ENCODE peak calls at places on chromosomes 13 and 19, in six cellular contexts. One of them, this sample, is unnamed.

GRCh38 chr13:79119578-79120107 is 286.4 kb downstream of the RBM26 start:
- DNase-seq in non-pigmented ciliary epithelial cell: no peak
- DNase-seq in HuH-7: no peak
- DNase-seq in GM03348: no peak
- DNase-seq in stimulated activated CD4-positive, alpha-beta T cell treated with anti-CD3 and anti-CD28 coated beads, Interleukin-4, amount 100 ng/mL, for 1 hour: no peak
- DNase-seq in glutamatergic neuron: no peak
- DNase-seq in this sample: no peak

GRCh38 chr13:30395192-30396158 is 26.8 kb upstream of the UBE2L5 start:
- DNase-seq in HuH-7: peak
- DNase-seq in GM03348: peak
- DNase-seq in stimulated activated CD4-positive, alpha-beta T cell treated with anti-CD3 and anti-CD28 coated beads, Interleukin-4, amount 100 ng/mL, for 1 hour: peak
- DNase-seq in glutamatergic neuron: peak
- DNase-seq in non-pigmented ciliary epithelial cell: peak
- DNase-seq in this sample: peak

GRCh38 chr19:1901940-1902404 is 3.2 kb upstream of the ADAT3 start:
- DNase-seq in non-pigmented ciliary epithelial cell: no peak
- DNase-seq in GM03348: no peak
- DNase-seq in stimulated activated CD4-positive, alpha-beta T cell treated with anti-CD3 and anti-CD28 coated beads, Interleukin-4, amount 100 ng/mL, for 1 hour: no peak
- DNase-seq in HuH-7: no peak
- DNase-seq in glutamatergic neuron: no peak
- DNase-seq in this sample: no peak

GRCh38 chr13:99314640-99315176 is 7.5 kb upstream of the GPR183 start:
- DNase-seq in stimulated activated CD4-positive, alpha-beta T cell treated with anti-CD3 and anti-CD28 coated beads, Interleukin-4, amount 100 ng/mL, for 1 hour: peak
- DNase-seq in non-pigmented ciliary epithelial cell: no peak
- DNase-seq in glutamatergic neuron: no peak
- DNase-seq in HuH-7: no peak
- DNase-seq in GM03348: no peak
- DNase-seq in this sample: peak

GRCh38 chr13:110506396-110506795 is 55.1 kb downstream of the RAB20 start:
- DNase-seq in stimulated activated CD4-positive, alpha-beta T cell treated with anti-CD3 and anti-CD28 coated beads, Interleukin-4, amount 100 ng/mL, for 1 hour: no peak
- DNase-seq in non-pigmented ciliary epithelial cell: no peak
- DNase-seq in HuH-7: no peak
- DNase-seq in GM03348: no peak
- DNase-seq in glutamatergic neuron: no peak
- DNase-seq in this sample: peak

GRCh38 chr19:53670345-53670744 is 38.5 kb downstream of the DPRX start:
- DNase-seq in stimulated activated CD4-positive, alpha-beta T cell treated with anti-CD3 and anti-CD28 coated beads, Interleukin-4, amount 100 ng/mL, for 1 hour: no peak
- DNase-seq in GM03348: no peak
- DNase-seq in non-pigmented ciliary epithelial cell: no peak
- DNase-seq in glutamatergic neuron: no peak
- DNase-seq in HuH-7: no peak
- DNase-seq in this sample: no peak

GRCh38 chr19:46602392-46603194 is 1.5 kb downstream of the CALM3 start:
- DNase-seq in non-pigmented ciliary epithelial cell: no peak
- DNase-seq in GM03348: peak
- DNase-seq in HuH-7: no peak
- DNase-seq in glutamatergic neuron: no peak
- DNase-seq in stimulated activated CD4-positive, alpha-beta T cell treated with anti-CD3 and anti-CD28 coated beads, Interleukin-4, amount 100 ng/mL, for 1 hour: peak
- DNase-seq in this sample: no peak

GRCh38 chr19:6227156-6227940 is 52.4 kb downstream of the MLLT1 start:
- DNase-seq in HuH-7: no peak
- DNase-seq in non-pigmented ciliary epithelial cell: no peak
- DNase-seq in GM03348: no peak
- DNase-seq in glutamatergic neuron: no peak
- DNase-seq in stimulated activated CD4-positive, alpha-beta T cell treated with anti-CD3 and anti-CD28 coated beads, Interleukin-4, amount 100 ng/mL, for 1 hour: no peak
- DNase-seq in this sample: no peak

GRCh38 chr13:25928941-25929505 is 122.8 kb downstream of the SHISA2 start:
- DNase-seq in glutamatergic neuron: no peak
- DNase-seq in GM03348: no peak
- DNase-seq in non-pigmented ciliary epithelial cell: no peak
- DNase-seq in stimulated activated CD4-positive, alpha-beta T cell treated with anti-CD3 and anti-CD28 coated beads, Interleukin-4, amount 100 ng/mL, for 1 hour: no peak
- DNase-seq in HuH-7: no peak
- DNase-seq in this sample: no peak

GRCh38 chr19:53013621-53014020 is at the start of gene ERVV-1:
- DNase-seq in stimulated activated CD4-positive, alpha-beta T cell treated with anti-CD3 and anti-CD28 coated beads, Interleukin-4, amount 100 ng/mL, for 1 hour: no peak
- DNase-seq in glutamatergic neuron: no peak
- DNase-seq in non-pigmented ciliary epithelial cell: no peak
- DNase-seq in GM03348: no peak
- DNase-seq in HuH-7: no peak
- DNase-seq in this sample: no peak

GRCh38 chr13:20702945-20703784 is at the start of gene IL17D:
- DNase-seq in glutamatergic neuron: peak
- DNase-seq in HuH-7: peak
- DNase-seq in stimulated activated CD4-positive, alpha-beta T cell treated with anti-CD3 and anti-CD28 coated beads, Interleukin-4, amount 100 ng/mL, for 1 hour: peak
- DNase-seq in non-pigmented ciliary epithelial cell: no peak
- DNase-seq in GM03348: peak
- DNase-seq in this sample: peak

GRCh38 chr13:109704771-109705628 is 81.4 kb downstream of the IRS2 start:
- DNase-seq in GM03348: no peak
- DNase-seq in HuH-7: no peak
- DNase-seq in glutamatergic neuron: no peak
- DNase-seq in non-pigmented ciliary epithelial cell: no peak
- DNase-seq in stimulated activated CD4-positive, alpha-beta T cell treated with anti-CD3 and anti-CD28 coated beads, Interleukin-4, amount 100 ng/mL, for 1 hour: no peak
- DNase-seq in this sample: no peak

GRCh38 chr19:47341734-47342133 is 7.4 kb upstream of the DHX34 start:
- DNase-seq in glutamatergic neuron: no peak
- DNase-seq in HuH-7: no peak
- DNase-seq in GM03348: no peak
- DNase-seq in non-pigmented ciliary epithelial cell: no peak
- DNase-seq in stimulated activated CD4-positive, alpha-beta T cell treated with anti-CD3 and anti-CD28 coated beads, Interleukin-4, amount 100 ng/mL, for 1 hour: no peak
- DNase-seq in this sample: no peak

GRCh38 chr13:70613295-70613694 is 505.0 kb upstream of the KLHL1 start:
- DNase-seq in GM03348: no peak
- DNase-seq in HuH-7: peak
- DNase-seq in non-pigmented ciliary epithelial cell: no peak
- DNase-seq in stimulated activated CD4-positive, alpha-beta T cell treated with anti-CD3 and anti-CD28 coated beads, Interleukin-4, amount 100 ng/mL, for 1 hour: no peak
- DNase-seq in glutamatergic neuron: no peak
- DNase-seq in this sample: peak

GRCh38 chr13:62205273-62205672 is 789.6 kb upstream of the PCDH20 start:
- DNase-seq in stimulated activated CD4-positive, alpha-beta T cell treated with anti-CD3 and anti-CD28 coated beads, Interleukin-4, amount 100 ng/mL, for 1 hour: no peak
- DNase-seq in GM03348: no peak
- DNase-seq in non-pigmented ciliary epithelial cell: no peak
- DNase-seq in HuH-7: no peak
- DNase-seq in glutamatergic neuron: no peak
- DNase-seq in this sample: no peak

GRCh38 chr19:14433454-14434156 is 499 bp downstream of the PKN1 start:
- DNase-seq in non-pigmented ciliary epithelial cell: no peak
- DNase-seq in HuH-7: no peak
- DNase-seq in glutamatergic neuron: no peak
- DNase-seq in GM03348: peak
- DNase-seq in stimulated activated CD4-positive, alpha-beta T cell treated with anti-CD3 and anti-CD28 coated beads, Interleukin-4, amount 100 ng/mL, for 1 hour: peak
- DNase-seq in this sample: peak

GRCh38 chr19:2053601-2054389 is 2.8 kb upstream of the MKNK2 start:
- DNase-seq in stimulated activated CD4-positive, alpha-beta T cell treated with anti-CD3 and anti-CD28 coated beads, Interleukin-4, amount 100 ng/mL, for 1 hour: no peak
- DNase-seq in non-pigmented ciliary epithelial cell: no peak
- DNase-seq in GM03348: no peak
- DNase-seq in glutamatergic neuron: no peak
- DNase-seq in HuH-7: no peak
- DNase-seq in this sample: no peak

GRCh38 chr19:48396010-48396870 is 2.8 kb downstream of the GRIN2D start:
- DNase-seq in glutamatergic neuron: peak
- DNase-seq in non-pigmented ciliary epithelial cell: no peak
- DNase-seq in stimulated activated CD4-positive, alpha-beta T cell treated with anti-CD3 and anti-CD28 coated beads, Interleukin-4, amount 100 ng/mL, for 1 hour: no peak
- DNase-seq in GM03348: no peak
- DNase-seq in HuH-7: no peak
- DNase-seq in this sample: no peak

GRCh38 chr13:55816976-55817601 is 1323.6 kb upstream of the PRR20A start:
- DNase-seq in stimulated activated CD4-positive, alpha-beta T cell treated with anti-CD3 and anti-CD28 coated beads, Interleukin-4, amount 100 ng/mL, for 1 hour: no peak
- DNase-seq in HuH-7: no peak
- DNase-seq in non-pigmented ciliary epithelial cell: no peak
- DNase-seq in GM03348: no peak
- DNase-seq in glutamatergic neuron: no peak
- DNase-seq in this sample: no peak

GRCh38 chr19:33390908-33391630 is 17.6 kb downstream of the CEBPG start:
- DNase-seq in HuH-7: no peak
- DNase-seq in GM03348: no peak
- DNase-seq in non-pigmented ciliary epithelial cell: no peak
- DNase-seq in stimulated activated CD4-positive, alpha-beta T cell treated with anti-CD3 and anti-CD28 coated beads, Interleukin-4, amount 100 ng/mL, for 1 hour: no peak
- DNase-seq in glutamatergic neuron: no peak
- DNase-seq in this sample: no peak

GRCh38 chr19:38183227-38183914 is 40.7 kb downstream of the DPF1 start:
- DNase-seq in GM03348: peak
- DNase-seq in stimulated activated CD4-positive, alpha-beta T cell treated with anti-CD3 and anti-CD28 coated beads, Interleukin-4, amount 100 ng/mL, for 1 hour: no peak
- DNase-seq in HuH-7: no peak
- DNase-seq in non-pigmented ciliary epithelial cell: no peak
- DNase-seq in glutamatergic neuron: peak
- DNase-seq in this sample: no peak

GRCh38 chr19:35095667-35096368 is 19.8 kb upstream of the FXYD3 start:
- DNase-seq in glutamatergic neuron: no peak
- DNase-seq in non-pigmented ciliary epithelial cell: no peak
- DNase-seq in stimulated activated CD4-positive, alpha-beta T cell treated with anti-CD3 and anti-CD28 coated beads, Interleukin-4, amount 100 ng/mL, for 1 hour: no peak
- DNase-seq in GM03348: no peak
- DNase-seq in HuH-7: no peak
- DNase-seq in this sample: peak

GRCh38 chr13:53242015-53242414 is 213.4 kb downstream of the OLFM4 start:
- DNase-seq in non-pigmented ciliary epithelial cell: no peak
- DNase-seq in GM03348: no peak
- DNase-seq in HuH-7: no peak
- DNase-seq in stimulated activated CD4-positive, alpha-beta T cell treated with anti-CD3 and anti-CD28 coated beads, Interleukin-4, amount 100 ng/mL, for 1 hour: no peak
- DNase-seq in glutamatergic neuron: no peak
- DNase-seq in this sample: no peak

GRCh38 chr13:48333976-48334375 is 30.4 kb downstream of the RB1 start:
- DNase-seq in HuH-7: no peak
- DNase-seq in stimulated activated CD4-positive, alpha-beta T cell treated with anti-CD3 and anti-CD28 coated beads, Interleukin-4, amount 100 ng/mL, for 1 hour: no peak
- DNase-seq in GM03348: peak
- DNase-seq in glutamatergic neuron: no peak
- DNase-seq in non-pigmented ciliary epithelial cell: no peak
- DNase-seq in this sample: no peak

GRCh38 chr13:109758937-109759480 is 27.4 kb downstream of the IRS2 start:
- DNase-seq in HuH-7: no peak
- DNase-seq in non-pigmented ciliary epithelial cell: no peak
- DNase-seq in stimulated activated CD4-positive, alpha-beta T cell treated with anti-CD3 and anti-CD28 coated beads, Interleukin-4, amount 100 ng/mL, for 1 hour: no peak
- DNase-seq in GM03348: no peak
- DNase-seq in glutamatergic neuron: no peak
- DNase-seq in this sample: no peak

GRCh38 chr19:29170554-29170953 is 42.4 kb downstream of the UQCRFS1 start:
- DNase-seq in stimulated activated CD4-positive, alpha-beta T cell treated with anti-CD3 and anti-CD28 coated beads, Interleukin-4, amount 100 ng/mL, for 1 hour: no peak
- DNase-seq in non-pigmented ciliary epithelial cell: no peak
- DNase-seq in GM03348: no peak
- DNase-seq in HuH-7: no peak
- DNase-seq in glutamatergic neuron: no peak
- DNase-seq in this sample: no peak

GRCh38 chr13:75717525-75717924 is 81.4 kb downstream of the LMO7 start:
- DNase-seq in HuH-7: no peak
- DNase-seq in stimulated activated CD4-positive, alpha-beta T cell treated with anti-CD3 and anti-CD28 coated beads, Interleukin-4, amount 100 ng/mL, for 1 hour: no peak
- DNase-seq in glutamatergic neuron: no peak
- DNase-seq in GM03348: no peak
- DNase-seq in non-pigmented ciliary epithelial cell: no peak
- DNase-seq in this sample: no peak

GRCh38 chr13:99299545-99300341 is 7.5 kb downstream of the GPR183 start:
- DNase-seq in GM03348: no peak
- DNase-seq in HuH-7: no peak
- DNase-seq in non-pigmented ciliary epithelial cell: no peak
- DNase-seq in stimulated activated CD4-positive, alpha-beta T cell treated with anti-CD3 and anti-CD28 coated beads, Interleukin-4, amount 100 ng/mL, for 1 hour: no peak
- DNase-seq in glutamatergic neuron: no peak
- DNase-seq in this sample: no peak

GRCh38 chr13:113087923-113088690 is 17.5 kb upstream of the F7 start:
- DNase-seq in HuH-7: no peak
- DNase-seq in glutamatergic neuron: peak
- DNase-seq in non-pigmented ciliary epithelial cell: no peak
- DNase-seq in GM03348: no peak
- DNase-seq in stimulated activated CD4-positive, alpha-beta T cell treated with anti-CD3 and anti-CD28 coated beads, Interleukin-4, amount 100 ng/mL, for 1 hour: no peak
- DNase-seq in this sample: no peak

GRCh38 chr19:391726-392374 is 17.1 kb downstream of the C2CD4C start:
- DNase-seq in HuH-7: no peak
- DNase-seq in non-pigmented ciliary epithelial cell: no peak
- DNase-seq in stimulated activated CD4-positive, alpha-beta T cell treated with anti-CD3 and anti-CD28 coated beads, Interleukin-4, amount 100 ng/mL, for 1 hour: no peak
- DNase-seq in GM03348: no peak
- DNase-seq in glutamatergic neuron: no peak
- DNase-seq in this sample: no peak

GRCh38 chr13:77026255-77026782 is 640 bp downstream of the FBXL3 start:
- DNase-seq in stimulated activated CD4-positive, alpha-beta T cell treated with anti-CD3 and anti-CD28 coated beads, Interleukin-4, amount 100 ng/mL, for 1 hour: peak
- DNase-seq in HuH-7: peak
- DNase-seq in GM03348: peak
- DNase-seq in non-pigmented ciliary epithelial cell: no peak
- DNase-seq in glutamatergic neuron: peak
- DNase-seq in this sample: peak

GRCh38 chr19:42283248-42284065 is 14.4 kb downstream of the CIC start:
- DNase-seq in HuH-7: peak
- DNase-seq in non-pigmented ciliary epithelial cell: no peak
- DNase-seq in glutamatergic neuron: peak
- DNase-seq in GM03348: peak
- DNase-seq in stimulated activated CD4-positive, alpha-beta T cell treated with anti-CD3 and anti-CD28 coated beads, Interleukin-4, amount 100 ng/mL, for 1 hour: peak
- DNase-seq in this sample: peak

GRCh38 chr19:54388001-54388802 is 23.5 kb upstream of the LAIR1 start:
- DNase-seq in GM03348: peak
- DNase-seq in HuH-7: no peak
- DNase-seq in stimulated activated CD4-positive, alpha-beta T cell treated with anti-CD3 and anti-CD28 coated beads, Interleukin-4, amount 100 ng/mL, for 1 hour: peak
- DNase-seq in non-pigmented ciliary epithelial cell: no peak
- DNase-seq in glutamatergic neuron: no peak
- DNase-seq in this sample: peak

GRCh38 chr19:48551437-48552302 is at the start of gene SULT2B1:
- DNase-seq in GM03348: no peak
- DNase-seq in glutamatergic neuron: no peak
- DNase-seq in stimulated activated CD4-positive, alpha-beta T cell treated with anti-CD3 and anti-CD28 coated beads, Interleukin-4, amount 100 ng/mL, for 1 hour: no peak
- DNase-seq in HuH-7: no peak
- DNase-seq in non-pigmented ciliary epithelial cell: no peak
- DNase-seq in this sample: peak

GRCh38 chr19:47190167-47190727 is 40.8 kb downstream of the BBC3 start:
- DNase-seq in non-pigmented ciliary epithelial cell: peak
- DNase-seq in HuH-7: peak
- DNase-seq in glutamatergic neuron: no peak
- DNase-seq in stimulated activated CD4-positive, alpha-beta T cell treated with anti-CD3 and anti-CD28 coated beads, Interleukin-4, amount 100 ng/mL, for 1 hour: peak
- DNase-seq in GM03348: peak
- DNase-seq in this sample: peak

GRCh38 chr13:27273658-27274425 is 3.2 kb downstream of the RASL11A start:
- DNase-seq in HuH-7: no peak
- DNase-seq in GM03348: no peak
- DNase-seq in glutamatergic neuron: no peak
- DNase-seq in non-pigmented ciliary epithelial cell: no peak
- DNase-seq in stimulated activated CD4-positive, alpha-beta T cell treated with anti-CD3 and anti-CD28 coated beads, Interleukin-4, amount 100 ng/mL, for 1 hour: no peak
- DNase-seq in this sample: no peak

GRCh38 chr13:59643906-59644626 is 519.7 kb downstream of the DIAPH3 start:
- DNase-seq in non-pigmented ciliary epithelial cell: no peak
- DNase-seq in HuH-7: no peak
- DNase-seq in glutamatergic neuron: no peak
- DNase-seq in GM03348: no peak
- DNase-seq in stimulated activated CD4-positive, alpha-beta T cell treated with anti-CD3 and anti-CD28 coated beads, Interleukin-4, amount 100 ng/mL, for 1 hour: no peak
- DNase-seq in this sample: peak

GRCh38 chr13:93029536-93029935 is 197.1 kb upstream of the GPC6 start:
- DNase-seq in glutamatergic neuron: no peak
- DNase-seq in non-pigmented ciliary epithelial cell: no peak
- DNase-seq in stimulated activated CD4-positive, alpha-beta T cell treated with anti-CD3 and anti-CD28 coated beads, Interleukin-4, amount 100 ng/mL, for 1 hour: no peak
- DNase-seq in GM03348: peak
- DNase-seq in HuH-7: no peak
- DNase-seq in this sample: no peak

GRCh38 chr13:28714651-28715050 is 4.1 kb downstream of the SLC46A3 start:
- DNase-seq in glutamatergic neuron: no peak
- DNase-seq in GM03348: no peak
- DNase-seq in stimulated activated CD4-positive, alpha-beta T cell treated with anti-CD3 and anti-CD28 coated beads, Interleukin-4, amount 100 ng/mL, for 1 hour: no peak
- DNase-seq in HuH-7: no peak
- DNase-seq in non-pigmented ciliary epithelial cell: no peak
- DNase-seq in this sample: no peak

GRCh38 chr19:39310558-39311311 is 9.9 kb downstream of the LRFN1 start:
- DNase-seq in non-pigmented ciliary epithelial cell: no peak
- DNase-seq in glutamatergic neuron: peak
- DNase-seq in stimulated activated CD4-positive, alpha-beta T cell treated with anti-CD3 and anti-CD28 coated beads, Interleukin-4, amount 100 ng/mL, for 1 hour: no peak
- DNase-seq in HuH-7: no peak
- DNase-seq in GM03348: no peak
- DNase-seq in this sample: no peak